ENCODE peak calls at places on chromosomes 6 and 20, in nine cellular contexts. J, V, B, D, R, U, O, I and A are unnamed samples.

GRCh38 chr6:117600008-117600743 is 2.1 kb downstream of the GOPC start:
- DNase-seq in J (no peak), V (peak; percentile 53), B (no peak), D (no peak), R (peak; percentile 13), U (no peak), O (no peak), I (peak; percentile 24), A (no peak)

GRCh38 chr6:127481081-127481480 is 21.9 kb upstream of the KIAA0408 start:
- DNase-seq in J (no peak), V (no peak), B (no peak), D (no peak), R (peak; percentile 12), U (no peak), O (no peak), I (peak; percentile 1), A (no peak)

GRCh38 chr6:5087389-5087788 is 2.2 kb downstream of the PPP1R3G start:
- DNase-seq in J (no peak), V (no peak), B (no peak), D (no peak), R (no peak), U (peak; percentile 54), O (no peak), I (no peak), A (no peak)

GRCh38 chr6:32187009-32187709 is 2.8 kb downstream of the PBX2 start:
- DNase-seq in J (no peak), V (no peak), B (no peak), D (no peak), R (no peak), U (no peak), O (no peak), I (no peak), A (no peak)

GRCh38 chr6:142011156-142011555 is 121.6 kb upstream of the GJE1 start:
- DNase-seq in J (no peak), V (peak; percentile 50), B (peak; percentile 18), D (no peak), R (peak; percentile 35), U (no peak), O (no peak), I (peak; percentile 72), A (no peak)

GRCh38 chr20:2695206-2695983 is 2.8 kb downstream of the EBF4 start:
- DNase-seq in J (no peak), V (no peak), B (no peak), D (no peak), R (no peak), U (no peak), O (no peak), I (no peak), A (no peak)

GRCh38 chr20:63651942-63652191 is 1.4 kb downstream of the STMN3 start:
- DNase-seq in J (peak; percentile 73), V (no peak), B (no peak), D (no peak), R (no peak), U (no peak), O (no peak), I (no peak), A (no peak)

GRCh38 chr6:3403244-3404154 is 53.4 kb downstream of the SLC22A23 start:
- DNase-seq in J (no peak), V (no peak), B (no peak), D (peak; percentile 81), R (no peak), U (no peak), O (no peak), I (no peak), A (peak; percentile 46)

GRCh38 chr6:15996030-15996429 is 132.9 kb upstream of the MYLIP start:
- DNase-seq in J (no peak), V (peak; percentile 16), B (no peak), D (no peak), R (no peak), U (no peak), O (no peak), I (no peak), A (no peak)

GRCh38 chr6:19399406-19399805 is 437.8 kb upstream of the ID4 start:
- DNase-seq in J (peak; percentile 14), V (peak; percentile 60), B (no peak), D (no peak), R (peak; percentile 83), U (no peak), O (no peak), I (peak; percentile 22), A (no peak)

GRCh38 chr20:62735331-62735821 is 26.7 kb downstream of the NTSR1 start:
- DNase-seq in J (no peak), V (no peak), B (no peak), D (no peak), R (no peak), U (no peak), O (peak; percentile 41), I (no peak), A (no peak)

GRCh38 chr20:3768342-3769130 is 983 bp upstream of the ADISSP start:
- DNase-seq in J (peak; percentile 86), V (peak; percentile 81), B (no peak), D (peak; percentile 74), R (peak; percentile 74), U (peak; percentile 80), O (peak; percentile 65), I (peak; percentile 81), A (no peak)

GRCh38 chr6:35775031-35775430 is 1.4 kb upstream of the CLPSL2 start:
- DNase-seq in J (no peak), V (no peak), B (no peak), D (no peak), R (no peak), U (no peak), O (peak; percentile 9), I (no peak), A (no peak)

GRCh38 chr6:25525078-25525477 is 126.9 kb upstream of the SCGN start:
- DNase-seq in J (no peak), V (no peak), B (no peak), D (no peak), R (no peak), U (no peak), O (no peak), I (no peak), A (no peak)

GRCh38 chr20:57856658-57857057 is 146.8 kb upstream of the PMEPA1 start:
- DNase-seq in J (no peak), V (no peak), B (no peak), D (peak; percentile 83), R (no peak), U (no peak), O (no peak), I (no peak), A (no peak)

GRCh38 chr20:50085481-50086365 is 27.2 kb downstream of the UBE2V1 start:
- DNase-seq in J (no peak), V (peak; percentile 71), B (peak; percentile 27), D (peak; percentile 42), R (peak; percentile 56), U (no peak), O (no peak), I (peak; percentile 73), A (peak; percentile 56)

GRCh38 chr20:48102076-48102787 is 317.0 kb upstream of the SULF2 start:
- DNase-seq in J (no peak), V (no peak), B (no peak), D (no peak), R (no peak), U (no peak), O (no peak), I (no peak), A (no peak)

GRCh38 chr6:106105493-106105892 is 19.4 kb downstream of the PRDM1 start:
- DNase-seq in J (no peak), V (no peak), B (no peak), D (no peak), R (no peak), U (no peak), O (no peak), I (no peak), A (no peak)
- H3K4me3 ChIP-seq in J (no peak overlapping the region), V (no peak overlapping the region), B (no peak overlapping the region), D (no peak overlapping the region), R (no peak overlapping the region), U (no peak overlapping the region), O (no peak overlapping the region), I (no peak overlapping the region), A (no peak overlapping the region)

GRCh38 chr6:144012534-144012933 is 4.5 kb upstream of the PLAGL1 start:
- DNase-seq in J (no peak), V (peak; percentile 65), B (no peak), D (peak; percentile 14), R (no peak), U (no peak), O (no peak), I (peak; percentile 60), A (no peak)

GRCh38 chr6:144006731-144007454 is 1.2 kb downstream of the PLAGL1 start:
- DNase-seq in J (peak; percentile 24), V (peak; percentile 74), B (no peak), D (peak; percentile 49), R (peak; percentile 72), U (peak; percentile 25), O (no peak), I (peak; percentile 75), A (no peak)

GRCh38 chr6:144007455-144007778 is 642 bp downstream of the PLAGL1 start:
- DNase-seq in J (no peak), V (no peak), B (no peak), D (peak; percentile 7), R (peak; percentile 19), U (no peak), O (no peak), I (no peak), A (no peak)

GRCh38 chr6:144007779-144008500 is at the start of gene PLAGL1:
- DNase-seq in J (peak; percentile 65), V (peak; percentile 63), B (peak; percentile 16), D (peak; percentile 57), R (peak; percentile 52), U (peak; percentile 74), O (no peak), I (peak; percentile 55), A (peak; percentile 75)

GRCh38 chr6:144008501-144009245 is 614 bp upstream of the PLAGL1 start:
- DNase-seq in J (no peak), V (no peak), B (no peak), D (no peak), R (no peak), U (no peak), O (no peak), I (no peak), A (no peak)
- H3K4me3 ChIP-seq in J (peak overlapping the region; percentile 61), V (peak overlapping the region; percentile 20), B (peak overlapping the region; percentile 60), D (peak overlapping the region; percentile 66), R (peak overlapping the region; percentile 17), U (peak overlapping the region; percentile 64), O (peak overlapping the region; percentile 52), I (peak overlapping the region; percentile 69), A (peak overlapping the region; percentile 73)

DNA sequence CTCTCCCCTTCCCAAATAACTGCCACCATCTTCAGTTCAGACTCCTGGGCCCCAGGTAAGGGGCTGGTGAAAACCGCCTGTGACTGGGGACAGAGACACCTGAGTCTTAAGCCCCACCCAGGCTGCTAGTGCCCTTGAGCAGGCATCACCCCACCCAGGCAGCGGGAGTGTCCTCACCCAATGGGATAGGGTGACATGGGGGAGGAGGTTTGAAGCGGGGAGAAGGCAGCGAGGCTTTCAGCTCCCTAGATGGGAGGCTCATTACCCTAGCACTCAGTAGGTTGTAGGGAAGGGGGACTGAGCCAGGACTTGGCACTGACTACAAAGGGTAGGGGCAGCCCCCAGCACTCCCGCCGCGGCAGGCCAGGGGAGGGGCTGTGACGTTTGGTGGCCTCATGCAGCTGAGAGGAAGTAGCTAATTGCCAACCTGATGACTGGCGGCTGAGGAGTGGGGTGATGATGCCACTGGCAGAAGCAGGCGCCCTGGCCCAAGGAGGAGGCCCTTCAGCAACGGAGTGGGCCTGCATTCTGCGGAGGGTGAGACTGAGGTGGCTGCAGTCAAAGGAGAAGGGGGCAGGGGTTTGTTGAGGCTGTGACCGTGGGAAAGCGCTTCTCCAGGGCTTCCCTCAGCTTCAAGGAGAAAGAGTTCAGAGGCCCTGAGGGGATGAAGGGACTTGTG is 126.9 kb downstream of the MRPL14 start:
- DNase-seq in J (peak; percentile 14), V (no peak), B (no peak), D (no peak), R (peak; percentile 33), U (no peak), O (no peak), I (peak; percentile 25), A (peak; percentile 88)
- H3K4me3 ChIP-seq in J (no peak overlapping the region), V (no peak overlapping the region), B (no peak overlapping the region), D (no peak overlapping the region), R (no peak overlapping the region), U (no peak overlapping the region), O (no peak overlapping the region), I (no peak overlapping the region), A (no peak overlapping the region)

GRCh38 chr6:137707590-137708360 is 159.3 kb upstream of the TNFAIP3 start:
- DNase-seq in J (peak; percentile 53), V (peak; percentile 87), B (peak; percentile 47), D (peak; percentile 92), R (peak; percentile 86), U (peak; percentile 64), O (no peak), I (peak; percentile 86), A (peak; percentile 63)
- H3K4me3 ChIP-seq in J (no peak overlapping the region), V (no peak overlapping the region), B (no peak overlapping the region), D (no peak overlapping the region), R (no peak overlapping the region), U (peak overlapping the region; percentile 35), O (no peak overlapping the region), I (no peak overlapping the region), A (no peak overlapping the region)